ENCODE peak calls at places on chromosomes 2 and 18, in six cellular contexts. L, M, J, H, K and T are unnamed samples.

GRCh38 chr2:55111570-55112228 is 61.4 kb upstream of the RTN4 start:
- DNase-seq in L (peak; percentile 91), M (no peak), J (peak; percentile 54), H (no peak), K (peak; percentile 75), T (no peak)

GRCh38 chr2:167929461-167929860 is 317.9 kb downstream of the STK39 start:
- DNase-seq in L (no peak), M (no peak), J (no peak), H (no peak), K (no peak), T (no peak)

GRCh38 chr18:73121207-73121606 is 253.4 kb upstream of the NETO1 start:
- DNase-seq in L (no peak), M (no peak), J (no peak), H (no peak), K (no peak), T (no peak)

GRCh38 chr2:98917031-98917459 is 19.0 kb downstream of the CRACDL start:
- DNase-seq in L (no peak), M (no peak), J (no peak), H (no peak), K (no peak), T (no peak)

GRCh38 chr18:54127759-54128378 is 96.6 kb downstream of the MBD2 start:
- DNase-seq in L (no peak), M (peak; percentile 78), J (no peak), H (peak; percentile 31), K (no peak), T (peak; percentile 48)

GRCh38 chr2:235935071-235935470 is 233.1 kb downstream of the GBX2 start:
- DNase-seq in L (no peak), M (no peak), J (no peak), H (no peak), K (no peak), T (no peak)

GRCh38 chr2:9166579-9167392 is 39.8 kb upstream of the ASAP2 start:
- DNase-seq in L (no peak), M (no peak), J (no peak), H (no peak), K (no peak), T (no peak)

GRCh38 chr2:124586835-124587234 is 561.7 kb downstream of the CNTNAP5 start:
- DNase-seq in L (no peak), M (no peak), J (no peak), H (no peak), K (no peak), T (no peak)

GRCh38 chr2:229714736-229715541 is 584 bp upstream of the DNER start:
- DNase-seq in L (peak; percentile 88), M (peak; percentile 89), J (peak; percentile 39), H (peak; percentile 33), K (no peak), T (peak; percentile 49)

GRCh38 chr2:176009445-176009844 is 7.4 kb upstream of the LNPK start:
- DNase-seq in L (no peak), M (no peak), J (no peak), H (no peak), K (no peak), T (no peak)

GRCh38 chr2:96636772-96637171 is 1.3 kb downstream of the KANSL3 start:
- DNase-seq in L (no peak), M (no peak), J (peak; percentile 31), H (peak; percentile 48), K (no peak), T (no peak)

GRCh38 chr18:32937007-32937540 is 164.3 kb upstream of the KLHL14 start:
- DNase-seq in L (no peak), M (peak; percentile 15), J (no peak), H (no peak), K (no peak), T (no peak)

GRCh38 chr2:121626777-121627524 is 22.3 kb downstream of the CLASP1 start:
- DNase-seq in L (no peak), M (no peak), J (peak; percentile 14), H (no peak), K (peak; percentile 72), T (no peak)

GRCh38 chr2:10400568-10400977 is 47.6 kb downstream of the ODC1 start:
- DNase-seq in L (no peak), M (no peak), J (peak; percentile 33), H (peak; percentile 38), K (no peak), T (no peak)

GRCh38 chr2:161312996-161313395 is 4.8 kb downstream of the PSMD14 start:
- DNase-seq in L (no peak), M (no peak), J (no peak), H (no peak), K (no peak), T (no peak)

GRCh38 chr2:241835605-241836004 is 23.1 kb downstream of the PDCD1 start:
- DNase-seq in L (no peak), M (no peak), J (no peak), H (no peak), K (no peak), T (no peak)

GRCh38 chr2:224359569-224359968 is 42.3 kb downstream of the FAM124B start:
- DNase-seq in L (no peak), M (peak; percentile 59), J (no peak), H (no peak), K (no peak), T (no peak)

GRCh38 chr2:29262681-29263260 is 147.6 kb downstream of the CLIP4 start:
- DNase-seq in L (no peak), M (no peak), J (no peak), H (no peak), K (no peak), T (no peak)

GRCh38 chr2:19769513-19769912 is 132.3 kb downstream of the TTC32 start:
- DNase-seq in L (no peak), M (no peak), J (no peak), H (no peak), K (no peak), T (no peak)

GRCh38 chr2:65101071-65101470 is 28.8 kb downstream of the RAB1A start:
- DNase-seq in L (no peak), M (no peak), J (no peak), H (no peak), K (no peak), T (no peak)

GRCh38 chr2:153509133-153509532 is 30.6 kb upstream of the RPRM start:
- DNase-seq in L (no peak), M (peak; percentile 39), J (no peak), H (no peak), K (no peak), T (no peak)

GRCh38 chr18:24022141-24022540 is 7.6 kb downstream of the TTC39C start:
- DNase-seq in L (no peak), M (no peak), J (no peak), H (no peak), K (no peak), T (no peak)

GRCh38 chr18:24026457-24026856 is 11.9 kb downstream of the TTC39C start:
- DNase-seq in L (no peak), M (no peak), J (no peak), H (peak; percentile 53), K (peak; percentile 52), T (no peak)

GRCh38 chr18:24024425-24024824 is 9.9 kb downstream of the TTC39C start:
- DNase-seq in L (no peak), M (no peak), J (no peak), H (no peak), K (no peak), T (no peak)

GRCh38 chr18:24021505-24021904 is 7.0 kb downstream of the TTC39C start:
- DNase-seq in L (no peak), M (no peak), J (no peak), H (no peak), K (no peak), T (no peak)

DNA sequence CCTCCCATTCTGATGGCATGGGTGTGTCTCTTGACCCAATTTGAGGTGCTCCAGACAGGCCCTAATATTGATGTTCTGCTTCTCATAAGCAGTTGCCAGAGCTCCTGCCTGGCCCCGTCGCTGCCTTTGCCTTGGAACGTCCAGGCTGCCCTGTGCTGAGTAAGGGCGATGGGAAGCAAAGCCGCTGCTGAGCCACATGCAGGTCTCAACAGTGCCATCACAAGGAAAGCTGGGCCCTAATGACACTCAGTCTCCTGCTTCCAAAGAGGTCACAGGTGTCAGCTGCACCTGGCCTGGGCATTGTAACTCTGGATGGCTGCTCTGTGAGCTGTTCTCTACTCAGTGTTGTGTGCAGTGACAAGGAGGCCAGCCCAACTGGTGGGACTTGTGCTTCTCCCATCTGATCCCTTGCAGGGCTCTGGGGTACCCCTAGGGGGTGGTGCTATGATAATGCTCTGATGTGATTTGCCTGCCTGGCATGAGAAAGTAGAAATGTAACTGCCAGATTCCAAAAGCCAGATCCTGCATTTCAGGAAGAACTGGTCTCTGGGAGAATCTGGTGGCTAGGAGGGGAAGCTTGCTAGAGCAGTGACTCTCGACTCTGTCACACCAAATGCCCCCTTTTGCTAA is 8.7 kb downstream of the TTC39C start:
- DNase-seq in L (no peak), M (peak; percentile 53), J (no peak), H (no peak), K (peak; percentile 45), T (no peak)
- TF ChIP-seq CTCF in L (no peak), M (peak; percentile 45), J (no peak), H (no peak), K (no peak), T (peak; percentile 46)

DNA sequence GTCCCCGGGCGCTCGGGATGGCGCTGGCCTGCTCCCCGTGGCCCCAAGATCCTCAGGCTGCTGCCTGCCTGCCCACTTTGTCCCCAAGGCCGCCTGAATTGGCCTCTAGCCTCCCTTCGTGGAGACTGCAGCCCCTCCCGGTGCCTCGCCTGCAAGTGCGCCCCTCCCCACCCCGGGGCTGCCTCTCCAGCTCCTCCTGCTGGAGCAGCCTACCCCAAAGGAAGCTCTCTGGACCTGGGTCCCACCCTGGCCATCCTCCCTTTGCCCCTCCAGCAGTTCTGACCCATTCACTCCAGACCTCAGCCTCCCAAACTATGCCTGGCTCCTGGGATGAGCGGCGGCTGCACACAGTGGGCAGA is 6.2 kb downstream of the ESPNL start:
- DNase-seq in L (peak; percentile 83), M (no peak), J (peak; percentile 8), H (no peak), K (no peak), T (no peak)
- TF ChIP-seq CTCF in L (no peak), M (peak; percentile 31), J (no peak), H (no peak), K (no peak), T (no peak)

GRCh38 chr2:108195133-108195439 is 44.7 kb upstream of the SULT1C3 start:
- DNase-seq in L (no peak), M (no peak), J (no peak), H (no peak), K (no peak), T (no peak)
- TF ChIP-seq CTCF in L (no peak), M (no peak), J (no peak), H (no peak), K (no peak), T (peak; percentile 36)

DNA sequence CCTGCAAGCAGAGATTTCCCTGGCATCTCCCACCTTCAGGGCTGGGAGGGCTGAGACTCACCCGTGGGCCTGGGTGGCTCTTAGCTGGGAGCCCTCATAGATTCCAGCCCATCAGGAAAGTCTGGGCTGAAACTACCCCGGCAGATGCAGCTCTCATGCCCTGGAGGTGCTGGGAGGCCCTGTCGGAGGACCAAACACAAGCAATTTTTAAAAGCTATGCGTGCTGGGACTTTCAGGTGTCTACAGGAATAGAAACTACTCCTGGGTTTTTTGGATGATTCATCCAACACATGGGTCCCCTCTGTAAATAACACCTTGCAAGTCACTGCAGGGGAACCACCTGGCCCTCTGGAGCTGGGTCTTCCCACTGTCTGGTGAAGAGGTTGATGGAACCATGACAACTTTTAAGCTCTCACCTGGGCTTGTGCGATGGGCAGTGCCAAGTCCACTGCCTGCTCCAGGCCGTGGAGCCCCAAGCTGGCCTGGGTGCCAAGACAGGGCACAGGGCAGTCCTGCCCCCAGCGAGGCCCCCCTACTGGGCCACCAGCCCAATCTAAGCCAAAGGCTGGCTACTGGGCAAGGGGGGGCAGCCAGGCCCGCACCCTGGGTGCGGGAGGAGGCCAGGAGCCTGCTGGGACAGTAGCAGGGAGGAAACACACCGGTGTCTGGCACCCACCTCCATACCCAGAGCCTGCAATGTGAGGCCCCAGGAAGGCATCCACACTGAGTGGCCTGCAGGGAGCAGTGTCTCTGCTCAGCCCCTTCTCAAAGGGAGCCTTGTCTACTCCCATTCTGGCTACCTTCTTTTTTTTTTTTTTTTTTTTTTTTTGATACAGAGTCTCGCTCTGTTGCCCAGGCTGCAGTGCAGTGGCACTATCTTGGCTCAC is 1.1 kb upstream of the GPR55 start:
- DNase-seq in L (no peak), M (no peak), J (peak; percentile 4), H (no peak), K (no peak), T (no peak)
- TF ChIP-seq CTCF in L (no peak), M (peak; percentile 10), J (no peak), H (no peak), K (no peak), T (no peak)